ENCODE peak calls at places on chromosomes 4 and X, in nine cellular contexts. L is breast epithelium, T is upper lobe of left lung, M is Peyer's patch, J is heart left ventricle, Z is sigmoid colon, I is stomach, Y is adrenal gland, U is gastrocnemius medialis. A is an unnamed sample.

GRCh38 chr4:105990933-105991332 is 95.7 kb downstream of the NPNT start:
- DNase-seq in L (peak; percentile 86), T (no peak), M (no peak), J (peak; percentile 87), Z (peak; percentile 89), I (peak; percentile 43), Y (peak; percentile 58), U (peak; percentile 92), A (no peak)

GRCh38 chr4:7766661-7767345 is 172.9 kb downstream of the AFAP1 start:
- DNase-seq in L (no peak), T (no peak), M (no peak), J (peak; percentile 36), Z (peak; percentile 90), I (no peak), Y (no peak), U (no peak), A (no peak)

GRCh38 chr4:152937535-152938236 is 1.6 kb downstream of the FHDC1 start:
- DNase-seq in L (peak; percentile 28), T (peak; percentile 90), M (no peak), J (peak; percentile 27), Z (no peak), I (peak; percentile 45), Y (no peak), U (no peak), A (peak; percentile 27)

GRCh38 chr4:105128208-105128607 is 18.5 kb upstream of the TET2 start:
- DNase-seq in L (no peak), T (no peak), M (no peak), J (no peak), Z (no peak), I (no peak), Y (no peak), U (no peak), A (peak; percentile 36)

GRCh38 chr4:82643994-82644730 is 82.4 kb upstream of the TMEM150C start:
- DNase-seq in L (no peak), T (no peak), M (no peak), J (no peak), Z (no peak), I (no peak), Y (peak; percentile 58), U (no peak), A (no peak)

GRCh38 chr4:173013232-173013932 is 155.2 kb upstream of the GALNT7 start:
- DNase-seq in L (no peak), T (no peak), M (peak; percentile 26), J (peak; percentile 23), Z (no peak), I (peak; percentile 49), Y (no peak), U (no peak), A (peak; percentile 69)

GRCh38 chr4:152970102-152970820 is 34.1 kb downstream of the FHDC1 start:
- DNase-seq in L (no peak), T (no peak), M (no peak), J (no peak), Z (no peak), I (no peak), Y (no peak), U (no peak), A (no peak)

GRCh38 chr4:156396534-156396933 is 442.9 kb upstream of the CTSO start:
- DNase-seq in L (no peak), T (no peak), M (no peak), J (no peak), Z (no peak), I (no peak), Y (no peak), U (no peak), A (no peak)

GRCh38 chr4:184417802-184418511 is 56.4 kb downstream of the IRF2 start:
- DNase-seq in L (no peak), T (no peak), M (no peak), J (no peak), Z (no peak), I (no peak), Y (no peak), U (no peak), A (peak; percentile 81)

GRCh38 chrX:154098551-154098950 is 1.0 kb upstream of the MECP2 start:
- DNase-seq in L (no peak), T (no peak), M (no peak), J (no peak), Z (no peak), I (no peak), Y (no peak), U (no peak), A (no peak)
- H3K4me3 ChIP-seq in L (no peak overlapping the region), T (no peak overlapping the region), M (no peak overlapping the region), J (no peak overlapping the region), Z (no peak overlapping the region), I (no peak overlapping the region), Y (no peak overlapping the region), U (no peak overlapping the region), A (no peak overlapping the region)

GRCh38 chrX:129932792-129933321 is 26.9 kb downstream of the UTP14A start:
- DNase-seq in L (no peak), T (no peak), M (no peak), J (peak; percentile 23), Z (peak; percentile 71), I (no peak), Y (peak; percentile 44), U (no peak), A (peak; percentile 40)
- TF ChIP-seq POLR2A in L (no peak), T (no peak), M (no peak), J (no peak), Z (no peak), I (no peak), Y (peak; percentile 47), U (no peak), A (no peak)

DNA sequence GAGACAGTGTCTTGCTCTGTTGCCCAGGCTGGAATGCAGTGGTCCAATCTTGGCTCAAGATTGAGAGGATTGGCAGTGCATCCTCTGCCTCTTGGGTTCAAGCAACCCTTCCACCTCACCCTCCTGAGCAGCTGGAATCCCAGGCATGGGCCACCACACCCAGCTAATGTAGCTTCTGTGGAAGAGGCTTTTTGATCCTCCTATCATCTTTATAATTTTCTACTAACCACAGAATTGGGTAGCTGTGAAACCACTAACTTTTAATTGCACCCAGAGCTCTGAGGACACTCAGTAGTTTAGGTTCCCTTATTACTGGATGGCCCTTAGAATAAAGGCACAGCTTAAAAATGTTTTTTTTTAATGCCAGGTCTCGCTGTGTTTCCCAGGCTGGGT is 8.9 kb upstream of the AGA start:
- DNase-seq in L (no peak), T (no peak), M (no peak), J (no peak), Z (no peak), I (no peak), Y (no peak), U (no peak), A (peak; percentile 13)
- H3K4me3 ChIP-seq in L (no peak overlapping the region), T (no peak overlapping the region), M (no peak overlapping the region), J (no peak overlapping the region), Z (no peak overlapping the region), I (no peak overlapping the region), Y (no peak overlapping the region), U (no peak overlapping the region), A (no peak overlapping the region)

GRCh38 chr4:2507259-2507658 is 29.2 kb upstream of the FAM193A start:
- DNase-seq in L (no peak), T (no peak), M (no peak), J (no peak), Z (no peak), I (no peak), Y (no peak), U (no peak), A (no peak)
- TF ChIP-seq POLR2A in L (no peak), T (no peak), M (no peak), J (no peak), Z (no peak), I (no peak), Y (no peak), U (no peak), A (no peak)

GRCh38 chr4:148443550-148444295 is 1.5 kb upstream of the NR3C2 start:
- DNase-seq in L (peak; percentile 36), T (peak; percentile 92), M (peak; percentile 41), J (peak; percentile 39), Z (peak; percentile 83), I (peak; percentile 44), Y (peak; percentile 21), U (peak; percentile 13), A (no peak)
- H3K4me3 ChIP-seq in L (peak overlapping the region; percentile 88), T (peak overlapping the region; percentile 94), M (peak overlapping the region; percentile 70), J (peak overlapping the region; percentile 94), Z (peak overlapping the region; percentile 91), I (peak overlapping the region; percentile 73), Y (peak overlapping the region; percentile 53), U (peak overlapping the region; percentile 97), A (no peak overlapping the region)

A was measured in NB4.